ENCODE peak calls at places on chromosomes 1 and 21, in six cellular contexts. One of them, this sample, is unnamed.

GRCh38 chr1:176789571-176790090 is 326.7 kb downstream of the PAPPA2 start:
- DNase-seq in foreskin fibroblast: no peak
- DNase-seq in CD8-positive, alpha-beta T cell: no peak
- DNase-seq in stomach: no peak
- DNase-seq in AG10803: peak; percentile 52
- DNase-seq in epithelial cell of esophagus: peak; percentile 10
- DNase-seq in this sample: no peak

GRCh38 chr21:17513214-17514123 is 626 bp downstream of the CXADR start:
- DNase-seq in CD8-positive, alpha-beta T cell: peak; percentile 52
- DNase-seq in foreskin fibroblast: no peak
- DNase-seq in stomach: peak; percentile 52
- DNase-seq in AG10803: no peak
- DNase-seq in epithelial cell of esophagus: peak; percentile 33
- DNase-seq in this sample: no peak

GRCh38 chr1:31335007-31335406 is 37.9 kb downstream of the FABP3 start:
- DNase-seq in epithelial cell of esophagus: peak; percentile 58
- DNase-seq in CD8-positive, alpha-beta T cell: no peak
- DNase-seq in stomach: no peak
- DNase-seq in foreskin fibroblast: peak; percentile 15
- DNase-seq in AG10803: peak; percentile 59
- DNase-seq in this sample: no peak

GRCh38 chr21:43733529-43734071 is 14.7 kb downstream of the PDXK start:
- DNase-seq in stomach: no peak
- DNase-seq in epithelial cell of esophagus: peak; percentile 62
- DNase-seq in AG10803: peak; percentile 68
- DNase-seq in CD8-positive, alpha-beta T cell: no peak
- DNase-seq in foreskin fibroblast: peak; percentile 61
- DNase-seq in this sample: no peak

GRCh38 chr21:41564871-41565281 is 56.9 kb upstream of the TMPRSS2 start:
- DNase-seq in foreskin fibroblast: peak; percentile 82
- DNase-seq in AG10803: peak; percentile 90
- DNase-seq in stomach: peak; percentile 58
- DNase-seq in CD8-positive, alpha-beta T cell: no peak
- DNase-seq in epithelial cell of esophagus: peak; percentile 66
- DNase-seq in this sample: no peak

GRCh38 chr1:10869933-10870332 is 73.5 kb upstream of the CASZ1 start:
- DNase-seq in AG10803: no peak
- DNase-seq in foreskin fibroblast: no peak
- DNase-seq in stomach: no peak
- DNase-seq in CD8-positive, alpha-beta T cell: no peak
- DNase-seq in epithelial cell of esophagus: no peak
- DNase-seq in this sample: no peak

GRCh38 chr1:220371324-220371723 is 99.1 kb upstream of the RAB3GAP2 start:
- DNase-seq in stomach: no peak
- DNase-seq in AG10803: no peak
- DNase-seq in foreskin fibroblast: no peak
- DNase-seq in CD8-positive, alpha-beta T cell: no peak
- DNase-seq in epithelial cell of esophagus: peak; percentile 53
- DNase-seq in this sample: no peak

GRCh38 chr21:32329331-32329730 is 30.7 kb downstream of the MRAP start:
- DNase-seq in CD8-positive, alpha-beta T cell: no peak
- DNase-seq in foreskin fibroblast: peak; percentile 23
- DNase-seq in epithelial cell of esophagus: no peak
- DNase-seq in stomach: no peak
- DNase-seq in AG10803: peak; percentile 88
- DNase-seq in this sample: no peak

GRCh38 chr1:115098979-115099692 is 9.8 kb upstream of the TSPAN2 start:
- DNase-seq in AG10803: peak; percentile 69
- DNase-seq in stomach: peak; percentile 52
- DNase-seq in epithelial cell of esophagus: no peak
- DNase-seq in foreskin fibroblast: no peak
- DNase-seq in CD8-positive, alpha-beta T cell: peak; percentile 73
- DNase-seq in this sample: peak; percentile 24

GRCh38 chr1:197467881-197468280 is 199.8 kb downstream of the CRB1 start:
- DNase-seq in stomach: no peak
- DNase-seq in AG10803: peak; percentile 82
- DNase-seq in CD8-positive, alpha-beta T cell: no peak
- DNase-seq in epithelial cell of esophagus: no peak
- DNase-seq in foreskin fibroblast: no peak
- DNase-seq in this sample: no peak

GRCh38 chr1:83905315-83905907 is 93.5 kb downstream of the TTLL7 start:
- DNase-seq in AG10803: peak; percentile 13
- DNase-seq in foreskin fibroblast: no peak
- DNase-seq in CD8-positive, alpha-beta T cell: no peak
- DNase-seq in epithelial cell of esophagus: peak; percentile 34
- DNase-seq in stomach: no peak
- DNase-seq in this sample: no peak

GRCh38 chr1:64903593-64903992 is 62.8 kb downstream of the JAK1 start:
- DNase-seq in CD8-positive, alpha-beta T cell: no peak
- DNase-seq in AG10803: no peak
- DNase-seq in stomach: no peak
- DNase-seq in foreskin fibroblast: no peak
- DNase-seq in epithelial cell of esophagus: no peak
- DNase-seq in this sample: no peak

GRCh38 chr1:234188454-234188792 is 184.8 kb upstream of the COA6 start:
- DNase-seq in CD8-positive, alpha-beta T cell: no peak
- DNase-seq in stomach: no peak
- DNase-seq in foreskin fibroblast: no peak
- DNase-seq in AG10803: no peak
- DNase-seq in epithelial cell of esophagus: peak; percentile 94
- DNase-seq in this sample: no peak

GRCh38 chr1:35030338-35031102 is 1.2 kb downstream of the ZMYM6 start:
- DNase-seq in AG10803: no peak
- DNase-seq in epithelial cell of esophagus: no peak
- DNase-seq in foreskin fibroblast: no peak
- DNase-seq in CD8-positive, alpha-beta T cell: no peak
- DNase-seq in stomach: no peak
- DNase-seq in this sample: no peak

GRCh38 chr1:156524481-156524869 is 23.9 kb upstream of the MEF2D start:
- DNase-seq in epithelial cell of esophagus: no peak
- DNase-seq in stomach: no peak
- DNase-seq in foreskin fibroblast: no peak
- DNase-seq in CD8-positive, alpha-beta T cell: no peak
- DNase-seq in AG10803: no peak
- DNase-seq in this sample: no peak

GRCh38 chr1:116910379-116911165 is 856 bp downstream of the PTGFRN start:
- DNase-seq in AG10803: peak; percentile 16
- DNase-seq in epithelial cell of esophagus: peak; percentile 43
- DNase-seq in stomach: peak; percentile 61
- DNase-seq in foreskin fibroblast: no peak
- DNase-seq in CD8-positive, alpha-beta T cell: peak; percentile 69
- DNase-seq in this sample: no peak

GRCh38 chr21:46092811-46093667 is 4.9 kb upstream of the COL6A2 start:
- DNase-seq in stomach: peak; percentile 15
- DNase-seq in epithelial cell of esophagus: no peak
- DNase-seq in AG10803: no peak
- DNase-seq in CD8-positive, alpha-beta T cell: no peak
- DNase-seq in foreskin fibroblast: no peak
- DNase-seq in this sample: no peak
- H3K4me3 ChIP-seq in stomach: no peak overlapping the region
- H3K4me3 ChIP-seq in epithelial cell of esophagus: no peak overlapping the region
- H3K4me3 ChIP-seq in AG10803: no peak overlapping the region
- H3K4me3 ChIP-seq in CD8-positive, alpha-beta T cell: no peak overlapping the region
- H3K4me3 ChIP-seq in foreskin fibroblast: no peak overlapping the region
- H3K4me3 ChIP-seq in this sample: no peak overlapping the region

DNA sequence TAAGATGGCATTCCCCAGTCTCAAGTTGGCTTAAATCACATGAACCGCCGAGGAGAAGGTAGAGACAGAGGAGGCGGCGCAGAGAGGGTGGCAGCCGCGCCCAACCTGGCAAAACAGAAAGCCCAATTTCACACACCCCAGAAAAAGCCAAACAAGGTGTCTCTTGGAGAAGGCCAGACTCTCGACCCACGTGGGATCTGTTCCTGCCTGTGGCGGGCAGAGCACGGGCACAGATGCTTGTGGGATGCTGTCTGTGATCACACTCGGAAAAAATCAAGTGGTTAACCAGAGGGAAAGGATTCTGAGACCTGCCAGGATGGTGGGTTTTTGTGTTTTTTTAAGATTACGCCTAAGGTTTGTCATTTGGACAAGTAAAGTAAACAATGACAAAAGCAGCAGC is 80.7 kb downstream of the MRPL37 start:
- DNase-seq in stomach: no peak
- DNase-seq in epithelial cell of esophagus: no peak
- DNase-seq in CD8-positive, alpha-beta T cell: no peak
- DNase-seq in foreskin fibroblast: no peak
- DNase-seq in AG10803: no peak
- DNase-seq in this sample: no peak
- H3K4me3 ChIP-seq in stomach: no peak overlapping the region
- H3K4me3 ChIP-seq in epithelial cell of esophagus: no peak overlapping the region
- H3K4me3 ChIP-seq in CD8-positive, alpha-beta T cell: no peak overlapping the region
- H3K4me3 ChIP-seq in foreskin fibroblast: no peak overlapping the region
- H3K4me3 ChIP-seq in AG10803: no peak overlapping the region
- H3K4me3 ChIP-seq in this sample: no peak overlapping the region

DNA sequence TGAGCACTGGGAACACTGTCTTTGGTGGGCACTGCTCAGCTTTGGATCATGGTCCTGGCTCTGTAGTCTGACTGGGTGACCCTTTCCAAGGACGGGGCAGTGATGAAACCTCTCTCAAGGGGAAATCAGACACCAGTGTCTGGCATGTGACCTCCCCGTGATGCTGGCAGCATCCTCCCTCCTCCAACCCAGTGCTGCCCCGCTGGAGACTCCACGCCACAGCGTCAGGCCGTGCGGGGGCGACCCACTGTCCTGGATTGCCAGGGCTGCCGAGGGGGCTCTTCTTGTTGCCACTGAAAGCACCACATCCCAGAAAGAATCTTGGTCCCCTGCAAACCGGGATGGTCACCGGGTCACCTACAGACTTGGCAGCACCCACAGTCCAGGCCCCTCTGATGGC is 146.4 kb upstream of the ARHGEF16 start:
- DNase-seq in CD8-positive, alpha-beta T cell: no peak
- DNase-seq in stomach: no peak
- DNase-seq in epithelial cell of esophagus: no peak
- DNase-seq in foreskin fibroblast: no peak
- DNase-seq in AG10803: no peak
- DNase-seq in this sample: no peak
- H3K4me3 ChIP-seq in CD8-positive, alpha-beta T cell: no peak overlapping the region
- H3K4me3 ChIP-seq in stomach: no peak overlapping the region
- H3K4me3 ChIP-seq in epithelial cell of esophagus: no peak overlapping the region
- H3K4me3 ChIP-seq in foreskin fibroblast: no peak overlapping the region
- H3K4me3 ChIP-seq in AG10803: no peak overlapping the region
- H3K4me3 ChIP-seq in this sample: no peak overlapping the region

GRCh38 chr21:34835526-34835925 is 166.7 kb downstream of the CLIC6 start:
- DNase-seq in epithelial cell of esophagus: no peak
- DNase-seq in foreskin fibroblast: peak; percentile 88
- DNase-seq in AG10803: peak; percentile 85
- DNase-seq in stomach: no peak
- DNase-seq in CD8-positive, alpha-beta T cell: no peak
- DNase-seq in this sample: no peak

GRCh38 chr21:34836103-34836932 is 167.5 kb downstream of the CLIC6 start:
- DNase-seq in stomach: peak; percentile 71
- DNase-seq in CD8-positive, alpha-beta T cell: no peak
- DNase-seq in AG10803: peak; percentile 99
- DNase-seq in foreskin fibroblast: peak; percentile 100
- DNase-seq in epithelial cell of esophagus: peak; percentile 95
- DNase-seq in this sample: no peak

GRCh38 chr21:34834852-34835501 is 166.2 kb downstream of the CLIC6 start:
- DNase-seq in AG10803: no peak
- DNase-seq in CD8-positive, alpha-beta T cell: no peak
- DNase-seq in stomach: no peak
- DNase-seq in foreskin fibroblast: no peak
- DNase-seq in epithelial cell of esophagus: no peak
- DNase-seq in this sample: no peak

GRCh38 chr21:34839070-34839820 is 170.5 kb downstream of the CLIC6 start:
- DNase-seq in CD8-positive, alpha-beta T cell: no peak
- DNase-seq in epithelial cell of esophagus: no peak
- DNase-seq in AG10803: no peak
- DNase-seq in foreskin fibroblast: no peak
- DNase-seq in stomach: no peak
- DNase-seq in this sample: no peak

DNA sequence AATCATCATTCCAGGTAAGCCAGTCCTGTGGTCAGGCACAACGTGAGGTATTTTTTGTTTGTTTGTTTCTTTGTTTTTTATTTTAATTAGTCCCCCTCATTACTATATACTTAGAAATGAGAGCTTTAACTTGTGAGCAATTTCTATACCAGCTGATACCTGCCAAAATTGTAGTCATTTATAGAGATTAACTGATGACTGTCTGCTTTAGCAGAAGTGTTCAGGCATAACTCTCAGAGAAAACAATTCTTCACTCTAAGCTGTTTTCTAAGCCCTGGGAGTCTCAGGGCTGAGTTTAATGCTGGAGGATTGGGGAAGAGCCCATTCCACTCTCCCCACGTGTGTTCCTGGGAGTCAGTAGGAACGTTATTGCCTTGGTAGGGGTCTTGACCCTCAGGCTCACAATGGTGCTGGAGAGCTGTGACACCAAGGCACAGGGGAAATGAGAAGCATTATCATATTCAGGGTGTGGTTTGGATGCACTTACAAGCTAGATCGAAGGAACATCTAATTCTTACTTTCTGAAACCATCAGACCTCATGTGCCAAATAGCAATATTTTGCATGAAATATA is 168.2 kb downstream of the CLIC6 start:
- DNase-seq in AG10803: no peak
- DNase-seq in stomach: no peak
- DNase-seq in CD8-positive, alpha-beta T cell: no peak
- DNase-seq in epithelial cell of esophagus: peak; percentile 19
- DNase-seq in foreskin fibroblast: no peak
- DNase-seq in this sample: no peak
- H3K4me3 ChIP-seq in AG10803: no peak overlapping the region
- H3K4me3 ChIP-seq in stomach: peak overlapping the region; percentile 21
- H3K4me3 ChIP-seq in CD8-positive, alpha-beta T cell: no peak overlapping the region
- H3K4me3 ChIP-seq in epithelial cell of esophagus: no peak overlapping the region
- H3K4me3 ChIP-seq in foreskin fibroblast: peak overlapping the region; percentile 54
- H3K4me3 ChIP-seq in this sample: no peak overlapping the region

DNA sequence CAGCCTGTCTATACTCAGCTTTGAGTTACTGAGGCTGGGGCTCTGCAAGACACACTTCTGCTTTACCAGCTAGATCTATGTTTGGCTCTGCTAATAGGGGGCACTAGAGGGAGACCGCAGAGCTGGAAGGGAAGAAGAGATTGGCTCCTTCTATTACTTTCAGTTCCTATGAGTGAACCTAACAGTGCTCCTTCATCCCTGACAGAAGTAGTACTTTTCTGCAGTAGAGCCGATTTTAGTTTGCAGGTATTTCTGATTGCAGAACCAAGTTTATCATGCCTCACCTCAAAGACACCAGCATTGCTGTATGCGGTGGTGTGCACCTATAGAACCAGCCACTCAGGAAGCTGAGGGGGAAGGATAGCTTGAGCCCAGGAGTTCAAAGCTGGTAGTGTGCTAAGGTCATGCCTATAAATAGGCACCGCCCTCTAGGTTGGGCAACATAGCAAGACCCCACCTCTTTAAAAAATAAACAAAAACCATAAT is 5.7 kb upstream of the ZDHHC18 start:
- DNase-seq in CD8-positive, alpha-beta T cell: peak; percentile 56
- DNase-seq in stomach: no peak
- DNase-seq in foreskin fibroblast: no peak
- DNase-seq in epithelial cell of esophagus: no peak
- DNase-seq in AG10803: no peak
- DNase-seq in this sample: peak; percentile 79
- H3K4me3 ChIP-seq in CD8-positive, alpha-beta T cell: peak overlapping the region; percentile 25
- H3K4me3 ChIP-seq in stomach: no peak overlapping the region
- H3K4me3 ChIP-seq in foreskin fibroblast: no peak overlapping the region
- H3K4me3 ChIP-seq in epithelial cell of esophagus: no peak overlapping the region
- H3K4me3 ChIP-seq in AG10803: no peak overlapping the region
- H3K4me3 ChIP-seq in this sample: no peak overlapping the region

This sample was measured in GM12864.